ENCODE peak calls at places on chromosomes 3 and 15, in four cellular contexts. F is esophagus muscularis mucosa, C is cardiac fibroblast, X is HCT116. B is an unnamed sample.

GRCh38 chr15:69735126-69735525 is 282.5 kb downstream of the RPLP1 start:
- DNase-seq in F (no peak), C (peak), X (no peak), B (peak)

GRCh38 chr15:57235865-57236264 is 140.4 kb upstream of the CGNL1 start:
- DNase-seq in F (no peak), C (peak), X (no peak), B (no peak)

GRCh38 chr15:39788108-39788507 is 5.5 kb upstream of the FSIP1 start:
- DNase-seq in F (no peak), C (peak), X (no peak), B (no peak)

GRCh38 chr3:134291300-134292254 is 40.9 kb upstream of the RYK start:
- DNase-seq in F (peak), C (peak), X (no peak), B (peak)

GRCh38 chr15:70714575-70714974 is 48.8 kb downstream of the UACA start:
- DNase-seq in F (no peak), C (peak), X (no peak), B (no peak)

GRCh38 chr3:72897758-72898007 is 9.8 kb downstream of the GXYLT2 start:
- DNase-seq in F (no peak), C (no peak), X (no peak), B (no peak)

GRCh38 chr3:52973806-52974205 is 72.1 kb downstream of the SFMBT1 start:
- DNase-seq in F (no peak), C (peak), X (no peak), B (no peak)

GRCh38 chr3:54433846-54434245 is 311.5 kb downstream of the CACNA2D3 start:
- DNase-seq in F (no peak), C (no peak), X (peak), B (no peak)

GRCh38 chr3:94009612-94010011 is 18.8 kb downstream of the STX19 start:
- DNase-seq in F (no peak), C (no peak), X (no peak), B (no peak)

DNA sequence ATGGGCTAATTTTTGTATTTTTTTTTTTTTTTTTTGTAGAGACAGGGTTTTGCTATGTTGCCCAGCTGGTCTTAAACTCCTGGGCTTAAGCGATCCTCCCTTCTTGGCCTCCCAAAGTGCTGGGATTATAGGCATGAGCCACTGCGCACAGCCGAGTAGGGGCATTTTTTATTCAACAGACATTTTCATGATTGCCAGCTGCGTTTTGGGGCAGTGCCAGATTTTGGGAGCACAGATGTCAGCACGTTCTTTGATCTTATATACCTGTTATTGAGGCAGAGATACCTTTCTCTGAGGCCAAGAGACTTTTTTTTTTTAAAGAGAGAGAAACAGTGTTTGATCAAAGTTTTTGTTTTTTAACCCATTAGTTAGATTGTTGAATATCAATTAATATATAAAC is 16.8 kb downstream of the NEO1 start:
- DNase-seq in F (no peak), C (no peak), X (no peak), B (no peak)
- H3K4me3 ChIP-seq in F (no peak), C (no peak), X (no peak), B (no peak)

GRCh38 chr3:186477033-186477432 is 67.1 kb downstream of the CRYGS start:
- DNase-seq in F (no peak), C (no peak), X (no peak), B (no peak)
- H3K4me3 ChIP-seq in F (no peak), C (no peak), X (no peak), B (no peak)

DNA sequence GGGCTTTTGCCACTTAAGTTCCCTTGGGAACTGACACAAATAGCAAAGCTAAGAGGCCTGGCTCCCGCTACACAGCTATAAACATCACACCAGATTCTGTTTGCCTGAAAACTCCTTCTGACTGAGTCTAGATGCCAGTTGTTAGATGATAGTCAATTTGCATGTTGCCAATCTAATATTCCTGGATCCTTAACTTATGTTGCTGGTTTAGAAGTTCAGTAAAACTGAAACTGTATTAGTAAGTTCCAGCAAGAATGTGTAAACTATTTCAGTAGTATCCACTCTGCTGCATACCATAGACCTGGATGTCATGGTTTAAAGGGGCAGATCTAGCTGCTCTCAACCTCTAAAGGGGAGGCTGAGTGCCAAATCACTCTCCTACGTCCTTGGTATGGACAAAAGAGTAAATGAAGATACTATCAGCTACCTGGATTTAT is 27.1 kb upstream of the LACTB start:
- DNase-seq in F (no peak), C (peak), X (no peak), B (peak)
- H3K4me3 ChIP-seq in F (no peak), C (no peak), X (no peak), B (no peak)

GRCh38 chr3:50502225-50502583 is 1.2 kb downstream of the CACNA2D2 start:
- DNase-seq in F (no peak), C (no peak), X (no peak), B (no peak)
- H3K4me3 ChIP-seq in F (peak), C (no peak), X (peak), B (no peak)

DNA sequence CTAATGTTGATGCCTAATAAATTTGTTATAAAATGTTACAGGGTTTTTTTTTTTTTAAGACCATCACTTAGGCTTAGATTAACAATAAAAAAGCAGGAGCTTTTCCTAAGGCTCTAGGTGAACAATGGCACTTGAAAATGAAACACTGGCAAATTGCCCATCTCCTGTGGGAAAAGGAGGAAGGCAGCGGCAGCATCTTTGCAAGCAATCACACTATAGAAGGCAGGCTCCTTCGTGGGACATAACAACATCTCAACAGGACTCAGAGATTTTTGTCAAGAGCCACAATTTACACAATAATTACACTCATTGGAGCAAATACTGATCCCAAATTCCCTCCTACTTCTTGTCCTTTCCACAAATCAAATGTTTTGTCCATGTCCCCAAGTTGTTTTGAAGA is 646.7 kb downstream of the ROBO2 start:
- DNase-seq in F (no peak), C (no peak), X (no peak), B (no peak)
- H3K4me3 ChIP-seq in F (no peak), C (no peak), X (no peak), B (no peak)

GRCh38 chr3:71241981-71242552 is 341.5 kb downstream of the FOXP1 start:
- DNase-seq in F (no peak), C (no peak), X (no peak), B (no peak)

GRCh38 chr3:71245052-71245488 is 338.5 kb downstream of the FOXP1 start:
- DNase-seq in F (no peak), C (peak), X (no peak), B (peak)

GRCh38 chr3:71244153-71245051 is 339.1 kb downstream of the FOXP1 start:
- DNase-seq in F (no peak), C (peak), X (no peak), B (peak)

GRCh38 chr3:71245971-71246860 is 337.3 kb downstream of the FOXP1 start:
- DNase-seq in F (no peak), C (no peak), X (no peak), B (no peak)

GRCh38 chr3:71243230-71243629 is 340.3 kb downstream of the FOXP1 start:
- DNase-seq in F (no peak), C (no peak), X (no peak), B (no peak)
- H3K4me3 ChIP-seq in F (peak), C (no peak), X (no peak), B (no peak)